ENCODE peak calls at places on chromosomes 6 and 20, in seven cellular contexts. U, X, C, G, R, E and I are unnamed samples.

GRCh38 chr6:14488185-14488584 is 370.6 kb downstream of the CD83 start:
- DNase-seq in U (no peak), X (no peak), C (no peak), G (no peak), R (no peak), E (no peak), I (no peak)

GRCh38 chr6:168599769-168600330 is 158.9 kb downstream of the SMOC2 start:
- DNase-seq in U (no peak), X (no peak), C (no peak), G (no peak), R (no peak), E (no peak), I (no peak)

GRCh38 chr6:73803562-73804221 is 107.7 kb downstream of the CD109 start:
- DNase-seq in U (peak; percentile 13), X (no peak), C (peak; percentile 98), G (peak; percentile 97), R (peak; percentile 20), E (peak; percentile 91), I (no peak)

GRCh38 chr6:157982297-157982579 is 575 bp downstream of the SYNJ2 start:
- DNase-seq in U (no peak), X (no peak), C (no peak), G (no peak), R (peak; percentile 73), E (no peak), I (no peak)

GRCh38 chr6:3421145-3421544 is 35.7 kb downstream of the SLC22A23 start:
- DNase-seq in U (no peak), X (no peak), C (no peak), G (no peak), R (no peak), E (no peak), I (no peak)

GRCh38 chr6:105402090-105402980 is 547 bp downstream of the PREP start:
- DNase-seq in U (no peak), X (no peak), C (peak; percentile 38), G (peak; percentile 36), R (peak; percentile 59), E (no peak), I (peak; percentile 11)

GRCh38 chr6:156740604-156741003 is 36.6 kb upstream of the ARID1B start:
- DNase-seq in U (no peak), X (no peak), C (no peak), G (no peak), R (no peak), E (no peak), I (no peak)

GRCh38 chr6:130824978-130825694 is 2.1 kb upstream of the SMLR1 start:
- DNase-seq in U (no peak), X (no peak), C (no peak), G (no peak), R (no peak), E (no peak), I (no peak)

GRCh38 chr6:119110601-119111548 is 32.4 kb upstream of the FAM184A start:
- DNase-seq in U (no peak), X (peak; percentile 27), C (peak; percentile 74), G (peak; percentile 56), R (peak; percentile 48), E (peak; percentile 59), I (peak; percentile 73)

GRCh38 chr6:148578837-148579236 is 168.0 kb upstream of the UST start:
- DNase-seq in U (no peak), X (no peak), C (no peak), G (no peak), R (no peak), E (no peak), I (no peak)

GRCh38 chr20:51800132-51800721 is 2.1 kb downstream of the SALL4 start:
- DNase-seq in U (peak; percentile 41), X (peak; percentile 24), C (no peak), G (no peak), R (peak; percentile 75), E (peak; percentile 62), I (peak; percentile 79)

GRCh38 chr6:33868143-33868542 is 64.3 kb upstream of the MLN start:
- DNase-seq in U (no peak), X (no peak), C (no peak), G (no peak), R (no peak), E (no peak), I (no peak)

GRCh38 chr6:58419321-58419720 is 1101.9 kb downstream of the PRIM2 start:
- DNase-seq in U (no peak), X (no peak), C (no peak), G (no peak), R (no peak), E (no peak), I (no peak)

GRCh38 chr6:41505084-41506049 is 40.8 kb upstream of the FOXP4 start:
- DNase-seq in U (peak; percentile 89), X (no peak), C (peak; percentile 85), G (peak; percentile 88), R (peak; percentile 74), E (no peak), I (no peak)

GRCh38 chr6:136791296-136792065 is 796 bp downstream of the MAP3K5 start:
- DNase-seq in U (peak; percentile 68), X (no peak), C (peak; percentile 46), G (peak; percentile 67), R (peak; percentile 80), E (peak; percentile 72), I (peak; percentile 42)

GRCh38 chr20:21099653-21100589 is 6.2 kb downstream of the LINC00237 start:
- DNase-seq in U (peak; percentile 28), X (no peak), C (no peak), G (peak; percentile 4), R (peak; percentile 45), E (no peak), I (no peak)

DNA sequence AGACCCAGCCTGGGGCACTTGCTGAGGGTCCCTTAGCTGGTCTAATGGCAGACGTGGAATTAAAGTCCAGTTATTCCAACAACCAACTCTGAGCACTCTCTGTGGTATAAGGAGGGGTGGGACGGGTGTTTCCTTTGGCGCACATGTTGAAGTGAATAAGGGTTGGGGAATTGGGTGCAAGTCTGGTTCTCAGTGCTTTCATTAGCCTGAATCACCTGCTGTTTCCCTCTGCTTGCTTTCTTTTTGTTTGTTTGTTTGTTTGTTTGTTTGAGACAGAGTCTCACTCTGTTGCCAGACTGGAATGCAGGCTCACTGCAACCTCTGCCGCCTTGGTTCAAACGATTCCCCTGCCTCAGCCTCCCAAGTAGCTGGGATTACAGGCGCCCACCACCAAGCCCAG is 110.1 kb downstream of the TNFAIP3 start:
- DNase-seq in U (no peak), X (no peak), C (no peak), G (no peak), R (no peak), E (peak; percentile 66), I (no peak)
- H3K4me1 ChIP-seq in U (no peaks in the 10 kb centered on the region), X (peaks cover 12% of the 10 kb centered on the region), C (no peaks in the 10 kb centered on the region), G (no peaks in the 10 kb centered on the region), R (no peaks in the 10 kb centered on the region), E (peaks cover 36% of the 10 kb centered on the region), I (peaks cover 17% of the 10 kb centered on the region)

GRCh38 chr20:59743308-59743707 is 139.0 kb downstream of the PHACTR3 start:
- DNase-seq in U (no peak), X (no peak), C (no peak), G (no peak), R (no peak), E (no peak), I (no peak)

GRCh38 chr20:59738851-59739250 is 134.5 kb downstream of the PHACTR3 start:
- DNase-seq in U (no peak), X (no peak), C (no peak), G (no peak), R (no peak), E (no peak), I (no peak)

GRCh38 chr20:59742351-59743095 is 138.2 kb downstream of the PHACTR3 start:
- DNase-seq in U (no peak), X (no peak), C (no peak), G (no peak), R (no peak), E (no peak), I (no peak)

GRCh38 chr20:59740621-59741020 is 136.3 kb downstream of the PHACTR3 start:
- DNase-seq in U (no peak), X (no peak), C (no peak), G (no peak), R (no peak), E (no peak), I (no peak)

DNA sequence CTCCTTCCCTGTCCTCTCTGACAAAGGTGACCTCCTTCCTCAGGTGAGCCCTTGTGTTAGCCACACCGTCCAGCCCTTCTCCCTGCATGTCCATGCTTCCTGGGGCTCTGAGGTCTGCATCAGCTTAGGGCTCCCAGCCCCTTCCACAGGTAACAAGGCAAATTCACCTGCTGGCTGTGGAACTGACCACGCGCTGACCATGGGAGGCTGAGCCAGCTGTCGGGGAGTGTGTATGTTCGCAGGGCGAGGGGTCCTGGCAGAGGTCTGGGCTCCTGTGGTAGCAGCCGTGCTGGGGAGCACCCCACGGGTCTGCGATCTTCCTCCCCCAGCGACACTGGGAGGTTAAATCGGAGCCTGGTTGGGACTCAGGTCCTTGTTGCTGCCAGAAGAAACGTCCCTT is 136.7 kb downstream of the PHACTR3 start:
- DNase-seq in U (no peak), X (no peak), C (no peak), G (no peak), R (no peak), E (no peak), I (no peak)
- H3K9me3 ChIP-seq in U (no peaks in the 10 kb centered on the region), X (no peaks in the 10 kb centered on the region), C (no peaks in the 10 kb centered on the region), G (peaks cover 32% of the 10 kb centered on the region), R (no peaks in the 10 kb centered on the region), E (no peaks in the 10 kb centered on the region), I (no peaks in the 10 kb centered on the region)

GRCh38 chr20:63699466-63700198 is 3.2 kb downstream of the TNFRSF6B start:
- DNase-seq in U (peak; percentile 33), X (no peak), C (no peak), G (no peak), R (no peak), E (no peak), I (no peak)
- H3K4me1 ChIP-seq in U (no peaks in the 10 kb centered on the region), X (peaks cover 64% of the 10 kb centered on the region), C (peaks cover 36% of the 10 kb centered on the region), G (peaks cover 22% of the 10 kb centered on the region), R (peaks cover 27% of the 10 kb centered on the region), E (peaks cover 20% of the 10 kb centered on the region), I (peaks cover 12% of the 10 kb centered on the region)

GRCh38 chr20:58571341-58571941 is 56.2 kb upstream of the APCDD1L start:
- DNase-seq in U (no peak), X (no peak), C (no peak), G (no peak), R (no peak), E (no peak), I (no peak)
- H3K9me3 ChIP-seq in U (no peaks in the 10 kb centered on the region), X (no peaks in the 10 kb centered on the region), C (no peaks in the 10 kb centered on the region), G (no peaks in the 10 kb centered on the region), R (no peaks in the 10 kb centered on the region), E (no peaks in the 10 kb centered on the region), I (no peaks in the 10 kb centered on the region)

GRCh38 chr20:34300809-34301586 is 2.2 kb downstream of the AHCY start:
- DNase-seq in U (no peak), X (no peak), C (no peak), G (no peak), R (no peak), E (no peak), I (no peak)

GRCh38 chr20:34301587-34302311 is 1.4 kb downstream of the AHCY start:
- DNase-seq in U (no peak), X (no peak), C (no peak), G (no peak), R (no peak), E (no peak), I (no peak)

GRCh38 chr20:34299925-34300806 is 3.0 kb downstream of the AHCY start:
- DNase-seq in U (no peak), X (no peak), C (no peak), G (peak; percentile 44), R (no peak), E (no peak), I (no peak)

GRCh38 chr20:34302723-34303528 is at the start of gene AHCY:
- DNase-seq in U (peak; percentile 98), X (peak; percentile 92), C (peak; percentile 92), G (peak; percentile 95), R (peak; percentile 99), E (peak; percentile 94), I (peak; percentile 94)

GRCh38 chr20:34302312-34302722 is 838 bp downstream of the AHCY start:
- DNase-seq in U (no peak), X (no peak), C (peak; percentile 41), G (peak; percentile 47), R (no peak), E (peak; percentile 47), I (no peak)
- H3K4me1 ChIP-seq in U (peaks cover 13% of the 10 kb centered on the region), X (peaks cover 28% of the 10 kb centered on the region), C (peaks cover 6% of the 10 kb centered on the region), G (peaks cover 9% of the 10 kb centered on the region), R (peaks cover 8% of the 10 kb centered on the region), E (peaks cover 20% of the 10 kb centered on the region), I (peaks cover 3% of the 10 kb centered on the region)